ENCODE peak calls at places on chromosomes 6 and 20, in ten cellular contexts. M, J, G, I, W, C, F, O, L and N are unnamed samples.

GRCh38 chr20:2178328-2179232 is 77.0 kb downstream of the STK35 start:
- DNase-seq in M (no peak), J (peak; percentile 49), G (no peak), I (no peak), W (no peak), C (peak; percentile 55), F (no peak), O (no peak), L (no peak), N (no peak)

GRCh38 chr6:49995278-49995677 is 25.9 kb upstream of the DEFB113 start:
- DNase-seq in M (no peak), J (no peak), G (no peak), I (no peak), W (no peak), C (no peak), F (no peak), O (no peak), L (no peak), N (no peak)

GRCh38 chr6:104952911-104953409 is 3.9 kb upstream of the LIN28B start:
- DNase-seq in M (no peak), J (no peak), G (no peak), I (no peak), W (no peak), C (no peak), F (no peak), O (peak; percentile 65), L (no peak), N (no peak)

GRCh38 chr20:44810061-44810390 is 320 bp downstream of the RIMS4 start:
- DNase-seq in M (no peak), J (no peak), G (no peak), I (no peak), W (no peak), C (no peak), F (no peak), O (no peak), L (no peak), N (no peak)

GRCh38 chr6:134983823-134984222 is 33.9 kb upstream of the ALDH8A1 start:
- DNase-seq in M (no peak), J (no peak), G (no peak), I (no peak), W (no peak), C (no peak), F (no peak), O (no peak), L (no peak), N (no peak)

GRCh38 chr20:37911838-37912273 is 8.9 kb downstream of the VSTM2L start:
- DNase-seq in M (no peak), J (peak; percentile 59), G (no peak), I (no peak), W (peak; percentile 72), C (peak; percentile 51), F (no peak), O (no peak), L (no peak), N (no peak)

GRCh38 chr20:18304618-18305017 is 16.3 kb downstream of the ZNF133 start:
- DNase-seq in M (no peak), J (no peak), G (no peak), I (no peak), W (no peak), C (no peak), F (no peak), O (no peak), L (no peak), N (no peak)

GRCh38 chr20:32114305-32114960 is 4.9 kb downstream of the TM9SF4 start:
- DNase-seq in M (no peak), J (no peak), G (no peak), I (no peak), W (no peak), C (no peak), F (no peak), O (no peak), L (no peak), N (no peak)

GRCh38 chr20:37392441-37393195 is 46.7 kb downstream of the SRC start:
- DNase-seq in M (no peak), J (peak; percentile 70), G (no peak), I (no peak), W (no peak), C (peak; percentile 30), F (no peak), O (no peak), L (no peak), N (peak; percentile 18)

GRCh38 chr6:88365230-88365629 is 199.1 kb upstream of the CNR1 start:
- DNase-seq in M (no peak), J (no peak), G (no peak), I (no peak), W (no peak), C (peak; percentile 32), F (no peak), O (no peak), L (no peak), N (no peak)

GRCh38 chr20:48329676-48330644 is 497.8 kb downstream of the PREX1 start:
- DNase-seq in M (no peak), J (no peak), G (no peak), I (no peak), W (no peak), C (peak; percentile 27), F (no peak), O (peak; percentile 53), L (no peak), N (no peak)

GRCh38 chr6:90005048-90005827 is 111.0 kb downstream of the GJA10 start:
- DNase-seq in M (no peak), J (no peak), G (no peak), I (no peak), W (peak; percentile 70), C (no peak), F (no peak), O (no peak), L (no peak), N (no peak)

GRCh38 chr20:39016496-39016895 is 54.4 kb downstream of the DHX35 start:
- DNase-seq in M (no peak), J (no peak), G (no peak), I (no peak), W (no peak), C (no peak), F (no peak), O (no peak), L (no peak), N (no peak)

GRCh38 chr6:52566201-52566600 is 10.7 kb downstream of the TRAM2 start:
- DNase-seq in M (no peak), J (no peak), G (no peak), I (no peak), W (no peak), C (no peak), F (no peak), O (no peak), L (no peak), N (no peak)

GRCh38 chr6:43870660-43871061 is 100.7 kb downstream of the VEGFA start:
- DNase-seq in M (no peak), J (no peak), G (no peak), I (no peak), W (no peak), C (peak; percentile 46), F (no peak), O (no peak), L (no peak), N (no peak)

GRCh38 chr6:47179286-47179685 is 130.4 kb downstream of the TNFRSF21 start:
- DNase-seq in M (no peak), J (no peak), G (no peak), I (no peak), W (no peak), C (no peak), F (no peak), O (no peak), L (no peak), N (no peak)

GRCh38 chr6:148524976-148525375 is 182.3 kb downstream of the SASH1 start:
- DNase-seq in M (no peak), J (no peak), G (no peak), I (no peak), W (no peak), C (peak; percentile 76), F (no peak), O (no peak), L (no peak), N (no peak)

GRCh38 chr6:161003336-161003735 is 11.8 kb downstream of the MAP3K4 start:
- DNase-seq in M (no peak), J (no peak), G (no peak), I (no peak), W (no peak), C (no peak), F (no peak), O (no peak), L (no peak), N (no peak)

GRCh38 chr6:18323935-18324707 is 59.8 kb upstream of the DEK start:
- DNase-seq in M (no peak), J (peak; percentile 77), G (no peak), I (no peak), W (peak; percentile 55), C (peak; percentile 68), F (peak; percentile 49), O (peak; percentile 11), L (no peak), N (peak; percentile 81)

GRCh38 chr6:170057961-170058877 is 232.7 kb downstream of the DLL1 start:
- DNase-seq in M (no peak), J (no peak), G (no peak), I (no peak), W (no peak), C (no peak), F (no peak), O (no peak), L (no peak), N (no peak)

GRCh38 chr6:79750806-79751205 is 119.7 kb downstream of the SH3BGRL2 start:
- DNase-seq in M (no peak), J (no peak), G (no peak), I (no peak), W (peak; percentile 69), C (no peak), F (no peak), O (no peak), L (no peak), N (no peak)

GRCh38 chr20:62711703-62712101 is 3.1 kb downstream of the NTSR1 start:
- DNase-seq in M (no peak), J (peak; percentile 98), G (no peak), I (no peak), W (peak; percentile 43), C (no peak), F (no peak), O (no peak), L (no peak), N (peak; percentile 47)

GRCh38 chr6:84836366-84836765 is 72.0 kb upstream of the TBX18 start:
- DNase-seq in M (no peak), J (no peak), G (no peak), I (no peak), W (no peak), C (no peak), F (no peak), O (no peak), L (no peak), N (no peak)

GRCh38 chr6:53165333-53165732 is 16.7 kb upstream of the GCM1 start:
- DNase-seq in M (no peak), J (no peak), G (no peak), I (no peak), W (no peak), C (no peak), F (no peak), O (no peak), L (no peak), N (no peak)

GRCh38 chr6:155089746-155090145 is 94.6 kb downstream of the TIAM2 start:
- DNase-seq in M (no peak), J (no peak), G (no peak), I (no peak), W (no peak), C (no peak), F (no peak), O (no peak), L (no peak), N (no peak)

GRCh38 chr20:24948939-24949679 is at the start of gene CST7:
- DNase-seq in M (peak; percentile 68), J (no peak), G (peak; percentile 99), I (peak; percentile 76), W (no peak), C (no peak), F (no peak), O (no peak), L (peak; percentile 74), N (peak; percentile 92)

GRCh38 chr20:19099586-19100555 is 112.6 kb upstream of the SLC24A3 start:
- DNase-seq in M (no peak), J (no peak), G (no peak), I (no peak), W (no peak), C (no peak), F (no peak), O (no peak), L (no peak), N (no peak)

GRCh38 chr20:53869466-53870258 is 200.7 kb downstream of the BCAS1 start:
- DNase-seq in M (peak; percentile 57), J (peak; percentile 84), G (peak; percentile 64), I (peak; percentile 66), W (peak; percentile 5), C (peak; percentile 86), F (peak; percentile 73), O (peak; percentile 53), L (peak; percentile 48), N (peak; percentile 83)